ENCODE peak calls at places on chromosomes 12 and 14, in six cellular contexts. W, P, J, X, U and I are unnamed samples. For H3K27me3, the result is how much of the 10 kb centered on the place peaks cover.

GRCh38 chr12:92055877-92056276 is 89.8 kb downstream of the BTG1 start:
- DNase-seq in X (no peak), P (no peak), U (no peak), W (no peak), J (no peak), I (no peak)

GRCh38 chr14:98633380-98633779 is 638.6 kb downstream of the BCL11B start:
- DNase-seq in J (no peak), P (peak), X (no peak), W (no peak), U (no peak), I (no peak)

GRCh38 chr12:97960741-97961608 is 498.4 kb downstream of the RMST start:
- DNase-seq in W (no peak), X (peak), P (peak), J (no peak), U (no peak), I (no peak)

GRCh38 chr12:111180830-111181726 is 187.8 kb downstream of the PHETA1 start:
- DNase-seq in U (no peak), J (no peak), W (peak), X (peak), P (peak), I (no peak)

GRCh38 chr14:52020866-52021717 is 31.7 kb downstream of the RTRAF start:
- DNase-seq in P (no peak), U (no peak), X (no peak), W (no peak), J (no peak), I (no peak)

GRCh38 chr12:54956322-54956721 is 28.2 kb downstream of the TESPA1 start:
- DNase-seq in J (no peak), W (no peak), X (no peak), U (no peak), P (no peak), I (no peak)

GRCh38 chr12:67827820-67828383 is 161.3 kb upstream of the IFNG-AS1 start:
- DNase-seq in U (peak), X (no peak), W (no peak), J (no peak), P (no peak), I (peak)

GRCh38 chr14:73997944-73998451 is 21.1 kb downstream of the ENTPD5 start:
- DNase-seq in X (no peak), J (no peak), P (no peak), W (no peak), U (no peak), I (no peak)

GRCh38 chr14:102209224-102209966 is 69.7 kb downstream of the WDR20 start:
- DNase-seq in J (no peak), X (no peak), W (no peak), U (no peak), P (peak), I (no peak)

GRCh38 chr14:51609251-51609986 is 42.3 kb upstream of the FRMD6 start:
- DNase-seq in X (no peak), P (no peak), W (no peak), J (no peak), U (no peak), I (no peak)

GRCh38 chr12:64700532-64700931 is 58.7 kb downstream of the GNS start:
- DNase-seq in X (no peak), W (no peak), U (no peak), J (no peak), P (no peak), I (no peak)
- H3K4me3 ChIP-seq in X (no peak), W (no peak), U (no peak), J (no peak), P (no peak), I (no peak)

GRCh38 chr12:108285016-108285415 is 54.1 kb downstream of the CMKLR1 start:
- DNase-seq in W (no peak), X (no peak), P (no peak), U (no peak), J (no peak), I (no peak)

GRCh38 chr12:108287227-108287626 is 51.9 kb downstream of the CMKLR1 start:
- DNase-seq in J (no peak), P (no peak), W (no peak), X (no peak), U (no peak), I (no peak)

GRCh38 chr12:108282160-108282559 is 57.0 kb downstream of the CMKLR1 start:
- DNase-seq in J (no peak), U (no peak), W (no peak), P (no peak), X (no peak), I (no peak)

GRCh38 chr12:108284163-108284562 is 54.9 kb downstream of the CMKLR1 start:
- DNase-seq in W (no peak), J (no peak), X (no peak), U (no peak), P (no peak), I (no peak)

GRCh38 chr12:108282676-108283075 is 56.4 kb downstream of the CMKLR1 start:
- DNase-seq in W (no peak), J (no peak), X (no peak), U (no peak), P (no peak), I (no peak)
- H3K27me3 ChIP-seq in W (under half), J (under half), X (under half), U (under half), P (under half), I (under half)

GRCh38 chr12:52952082-52952801 is 3.3 kb downstream of the KRT18 start:
- DNase-seq in P (peak), U (no peak), X (peak), J (no peak), W (no peak), I (no peak)
- H3K4me3 ChIP-seq in P (no peak), U (no peak), X (no peak), J (no peak), W (no peak), I (no peak)

DNA sequence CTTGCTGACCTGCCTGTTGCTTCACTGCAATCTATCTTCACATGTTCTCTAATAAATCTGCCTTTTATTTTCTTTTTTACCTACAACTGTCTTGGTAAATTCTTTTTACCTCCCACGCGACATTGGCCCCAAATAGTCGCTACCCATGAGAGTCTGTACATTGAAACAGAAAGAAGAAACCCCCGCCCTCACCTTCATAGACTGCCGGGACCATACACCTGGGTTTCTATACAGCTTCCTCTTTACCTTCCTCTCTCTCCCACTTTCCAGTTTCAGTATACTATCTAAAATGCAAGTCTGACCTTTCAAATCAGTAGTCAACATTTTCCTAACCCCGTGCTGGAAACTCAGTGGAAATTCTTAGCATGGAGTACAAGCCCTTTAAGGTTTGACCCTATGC is 4.8 kb downstream of the SLC8A3 start:
- DNase-seq in U (no peak), W (no peak), X (no peak), P (no peak), J (no peak), I (no peak)
- H3K27me3 ChIP-seq in U (under half), W (half or more), X (under half), P (under half), J (under half), I (under half)

GRCh38 chr12:116266220-116266619 is 11.3 kb downstream of the MED13L start:
- DNase-seq in W (no peak), P (no peak), U (no peak), J (no peak), X (no peak), I (no peak)
- H3K4me3 ChIP-seq in W (no peak), P (no peak), U (no peak), J (no peak), X (no peak), I (no peak)

GRCh38 chr12:10241781-10242180 is 29.1 kb downstream of the GABARAPL1 start:
- DNase-seq in X (no peak), U (no peak), W (no peak), P (no peak), J (no peak), I (no peak)
- H3K27me3 ChIP-seq in X (under half), U (under half), W (under half), P (under half), J (under half), I (under half)